ENCODE peak calls at places on chromosomes 12 and 14, in four cellular contexts. One of them, this sample, is unnamed.

GRCh38 chr12:12716151-12716844 is 870 bp upstream of the CDKN1B start:
- DNase-seq in caudate nucleus: no peak
- DNase-seq in H9: no peak
- DNase-seq in cardiac muscle cell: no peak
- DNase-seq in this sample: peak

GRCh38 chr12:110022980-110023633 is 23.9 kb downstream of the ANKRD13A start:
- DNase-seq in caudate nucleus: no peak
- DNase-seq in H9: no peak
- DNase-seq in cardiac muscle cell: no peak
- DNase-seq in this sample: peak

GRCh38 chr14:78202976-78203375 is 32.8 kb downstream of the NRXN3 start:
- DNase-seq in caudate nucleus: no peak
- DNase-seq in H9: no peak
- DNase-seq in cardiac muscle cell: no peak
- DNase-seq in this sample: no peak

GRCh38 chr14:31926123-31926522 is 151.0 kb upstream of the ARHGAP5 start:
- DNase-seq in caudate nucleus: no peak
- DNase-seq in H9: no peak
- DNase-seq in cardiac muscle cell: peak
- DNase-seq in this sample: peak

GRCh38 chr12:9940370-9940769 is 8.2 kb upstream of the CLEC2A start:
- DNase-seq in caudate nucleus: no peak
- DNase-seq in H9: no peak
- DNase-seq in cardiac muscle cell: peak
- DNase-seq in this sample: no peak

GRCh38 chr12:123055281-123055766 is 74.8 kb downstream of the ARL6IP4 start:
- DNase-seq in caudate nucleus: no peak
- DNase-seq in H9: no peak
- DNase-seq in cardiac muscle cell: no peak
- DNase-seq in this sample: no peak

GRCh38 chr12:132433641-132434395 is 56.1 kb upstream of the FBRSL1 start:
- DNase-seq in caudate nucleus: no peak
- DNase-seq in H9: no peak
- DNase-seq in cardiac muscle cell: no peak
- DNase-seq in this sample: no peak

GRCh38 chr12:42586268-42586667 is 3.3 kb downstream of the PRICKLE1 start:
- DNase-seq in caudate nucleus: no peak
- DNase-seq in H9: no peak
- DNase-seq in cardiac muscle cell: no peak
- DNase-seq in this sample: no peak

GRCh38 chr14:73787760-73788508 is 63.7 kb upstream of the PTGR2 start:
- DNase-seq in caudate nucleus: no peak
- DNase-seq in H9: no peak
- DNase-seq in cardiac muscle cell: no peak
- DNase-seq in this sample: peak

GRCh38 chr12:50732591-50732990 is 31.3 kb upstream of the ATF1 start:
- DNase-seq in caudate nucleus: no peak
- DNase-seq in H9: no peak
- DNase-seq in cardiac muscle cell: no peak
- DNase-seq in this sample: peak

GRCh38 chr12:25151476-25151875 is 43.5 kb downstream of the DNAI7 start:
- DNase-seq in caudate nucleus: no peak
- DNase-seq in H9: peak
- DNase-seq in cardiac muscle cell: peak
- DNase-seq in this sample: peak

GRCh38 chr12:39419471-39419870 is 23.4 kb downstream of the KIF21A start:
- DNase-seq in caudate nucleus: no peak
- DNase-seq in H9: no peak
- DNase-seq in cardiac muscle cell: no peak
- DNase-seq in this sample: no peak

GRCh38 chr12:94753071-94753779 is 102.9 kb upstream of the TMCC3 start:
- DNase-seq in caudate nucleus: no peak
- DNase-seq in H9: no peak
- DNase-seq in cardiac muscle cell: no peak
- DNase-seq in this sample: no peak

GRCh38 chr12:132477009-132477702 is 12.8 kb upstream of the FBRSL1 start:
- DNase-seq in caudate nucleus: no peak
- DNase-seq in H9: no peak
- DNase-seq in cardiac muscle cell: no peak
- DNase-seq in this sample: no peak

This sample was measured in EH.